ENCODE peak calls at places on chromosome 3, in nine cellular contexts. L is activated B cell treated with CpG ODN at 0.5 μM for 24 hours, J is osteocyte, Z is AG04450, W is brain microvascular endothelial cell, I is right atrium auricular region, S is foreskin fibroblast, V is neural crest cell, M is RWPE2. D is an unnamed sample.

GRCh38 chr3:58521002-58521670 is 15.9 kb downstream of the ACOX2 start:
- DNase-seq in L (no peak), W (no peak), S (no peak), Z (no peak), I (no peak), V (no peak), J (no peak), M (no peak), D (no peak)

GRCh38 chr3:154356009-154356408 is 31.7 kb upstream of the DHX36 start:
- DNase-seq in L (no peak), S (no peak), I (no peak), V (no peak), Z (no peak), M (no peak), J (no peak), W (no peak), D (no peak)

GRCh38 chr3:46481636-46482035 is 16.1 kb upstream of the RTP3 start:
- DNase-seq in L (no peak), I (no peak), V (no peak), M (no peak), S (no peak), J (no peak), Z (no peak), W (no peak), D (no peak)

GRCh38 chr3:72255191-72255590 is 470.2 kb upstream of the PROK2 start:
- DNase-seq in W (no peak), L (no peak), S (no peak), Z (no peak), V (no peak), M (no peak), J (no peak), I (no peak), D (peak; percentile 13)

GRCh38 chr3:51703026-51703775 is 3.7 kb upstream of the GRM2 start:
- DNase-seq in W (no peak), J (no peak), Z (no peak), V (peak; percentile 48), S (no peak), I (no peak), M (no peak), L (no peak), D (no peak)

GRCh38 chr3:55686720-55687254 is 199.7 kb upstream of the WNT5A start:
- DNase-seq in M (no peak), W (peak; percentile 22), J (no peak), S (no peak), L (no peak), Z (no peak), V (no peak), I (no peak), D (no peak)

GRCh38 chr3:73350988-73351387 is 273.8 kb downstream of the PDZRN3 start:
- DNase-seq in L (no peak), M (no peak), Z (no peak), W (no peak), J (no peak), S (no peak), I (no peak), V (no peak), D (no peak)

GRCh38 chr3:10992017-10992945 is at the start of gene SLC6A1:
- DNase-seq in Z (no peak), I (peak; percentile 60), V (no peak), L (no peak), J (no peak), W (no peak), M (no peak), S (no peak), D (peak; percentile 56)

GRCh38 chr3:182967218-182968204 is 12.8 kb downstream of the DCUN1D1 start:
- DNase-seq in Z (no peak), I (no peak), L (no peak), S (no peak), W (no peak), V (no peak), J (no peak), M (no peak), D (no peak)

GRCh38 chr3:30475038-30475808 is 131.2 kb upstream of the TGFBR2 start:
- DNase-seq in Z (no peak), S (no peak), V (no peak), W (no peak), I (no peak), L (no peak), J (no peak), M (no peak), D (no peak)

GRCh38 chr3:53805463-53806159 is 40.6 kb downstream of the CHDH start:
- DNase-seq in J (peak; percentile 60), M (no peak), I (no peak), L (no peak), V (no peak), S (no peak), W (no peak), Z (no peak), D (no peak)

GRCh38 chr3:12227833-12228232 is 61.0 kb upstream of the PPARG start:
- DNase-seq in J (no peak), Z (no peak), V (no peak), S (peak; percentile 59), I (no peak), M (no peak), W (peak; percentile 69), L (no peak), D (no peak)

GRCh38 chr3:27712136-27713065 is 9.7 kb downstream of the EOMES start:
- DNase-seq in L (peak; percentile 52), W (peak; percentile 78), S (peak; percentile 75), J (no peak), M (no peak), V (peak; percentile 70), I (peak; percentile 84), Z (peak; percentile 37), D (peak; percentile 79)

GRCh38 chr3:98529856-98530459 is 1.8 kb upstream of the GPR15 start:
- DNase-seq in Z (no peak), W (no peak), I (no peak), S (no peak), M (no peak), J (no peak), V (no peak), L (no peak), D (no peak)

GRCh38 chr3:158108596-158108995 is 1.3 kb upstream of the RSRC1 start:
- DNase-seq in S (no peak), M (no peak), Z (no peak), W (no peak), V (no peak), J (no peak), I (no peak), L (no peak), D (no peak)

GRCh38 chr3:158111861-158112260 is 2.0 kb downstream of the RSRC1 start:
- DNase-seq in L (no peak), Z (no peak), J (no peak), S (no peak), V (no peak), I (no peak), W (no peak), M (no peak), D (no peak)

GRCh38 chr3:158109804-158110657 is at the start of gene RSRC1:
- DNase-seq in I (peak; percentile 89), J (peak; percentile 89), W (peak; percentile 90), M (peak; percentile 87), V (peak; percentile 71), S (peak; percentile 89), L (peak; percentile 72), Z (peak; percentile 65), D (peak; percentile 84)

GRCh38 chr3:158109295-158109803 is 540 bp upstream of the RSRC1 start:
- DNase-seq in I (no peak), L (no peak), V (no peak), M (no peak), W (no peak), J (no peak), S (no peak), Z (no peak), D (no peak)

DNA sequence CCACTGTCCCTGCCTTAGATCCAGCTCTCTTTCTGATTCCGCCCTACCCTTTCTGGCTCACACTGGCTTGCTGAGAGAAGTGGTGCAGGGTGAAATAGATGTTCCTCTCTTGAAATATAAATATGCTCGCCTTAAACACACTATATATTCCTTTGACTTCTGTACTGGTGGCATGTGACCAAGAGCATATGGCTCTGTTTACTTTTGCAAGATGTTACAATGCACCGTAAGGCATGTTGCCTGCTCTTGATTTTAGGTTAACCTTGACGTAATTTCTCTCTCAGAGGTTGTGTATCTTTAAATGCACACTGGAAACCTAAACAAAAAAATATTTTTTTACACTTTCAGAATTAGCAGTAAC is 749 bp downstream of the RSRC1 start:
- DNase-seq in J (no peak), I (no peak), L (no peak), Z (no peak), S (no peak), W (no peak), M (no peak), V (no peak), D (no peak)
- TF ChIP-seq CTCF in J (no peak), I (no peak), L (no peak), Z (no peak), S (no peak), W (no peak), M (no peak), V (no peak), D (no peak)

GRCh38 chr3:163939926-163940325 is 1138.4 kb downstream of the SI start:
- DNase-seq in Z (no peak), M (no peak), J (no peak), S (no peak), V (no peak), I (no peak), L (no peak), W (peak; percentile 55), D (no peak)
- TF ChIP-seq CTCF in Z (no peak), M (peak; percentile 13), J (peak; percentile 42), S (no peak), V (peak; percentile 19), I (no peak), L (no peak), W (peak; percentile 49), D (no peak)

GRCh38 chr3:4770561-4770960 is 208.7 kb upstream of the BHLHE40 start:
- DNase-seq in M (no peak), Z (no peak), I (no peak), S (no peak), L (no peak), J (no peak), V (no peak), W (no peak), D (no peak)
- TF ChIP-seq CTCF in M (no peak), Z (no peak), I (no peak), S (no peak), L (no peak), J (no peak), V (no peak), W (no peak), D (no peak)

DNA sequence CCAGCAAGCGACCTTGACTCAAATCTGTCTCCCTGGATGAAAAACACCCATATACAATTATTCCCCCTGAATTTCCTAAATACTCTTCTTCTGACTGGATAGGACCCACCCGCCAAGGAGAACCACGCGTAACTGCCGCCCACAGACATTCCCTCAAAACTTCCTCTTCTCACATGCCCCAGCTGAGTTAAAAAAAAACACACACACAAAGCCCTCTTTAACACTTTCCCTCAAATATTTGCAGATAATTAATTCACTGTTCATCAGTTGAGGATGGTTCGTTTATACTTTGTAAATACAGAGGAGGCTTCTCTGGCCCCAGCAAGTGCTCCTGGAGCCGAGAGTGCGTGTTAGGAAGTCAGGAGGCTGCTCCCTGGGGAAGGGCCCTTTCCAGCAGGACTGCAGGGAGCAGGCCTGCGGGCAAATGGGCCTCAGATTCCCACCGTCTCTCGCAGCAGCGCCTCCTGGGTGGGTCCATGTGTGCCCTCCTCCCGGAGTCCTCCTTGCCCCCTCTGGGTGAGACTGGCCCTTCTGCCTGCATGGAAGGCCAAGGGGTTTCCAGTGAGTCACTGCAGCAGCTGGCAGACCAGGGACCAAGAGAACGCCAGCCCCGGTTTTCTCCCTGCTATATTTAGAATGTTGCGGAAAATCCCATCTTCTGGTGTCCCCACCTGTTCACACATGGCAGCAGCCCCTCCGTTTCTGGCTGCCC is 46.8 kb downstream of the MGLL start:
- DNase-seq in V (peak; percentile 14), J (peak; percentile 97), Z (peak; percentile 43), S (peak; percentile 79), L (no peak), W (peak; percentile 49), I (peak; percentile 73), M (no peak), D (peak; percentile 22)
- TF ChIP-seq CTCF in V (no peak), J (no peak), Z (no peak), S (no peak), L (no peak), W (no peak), I (peak; percentile 12), M (no peak), D (no peak)